ENCODE peak calls at places on chromosome 20, in four cellular contexts. One of them, this sample, is unnamed.

GRCh38 chr20:59082981-59083380 is 40.4 kb upstream of the PRELID3B start:
- DNase-seq in H9: no peak
- DNase-seq in mesendoderm: peak
- DNase-seq in H1: no peak
- DNase-seq in this sample: peak

GRCh38 chr20:37727247-37727956 is 33.6 kb downstream of the CTNNBL1 start:
- DNase-seq in H1: no peak
- DNase-seq in mesendoderm: peak
- DNase-seq in H9: no peak
- DNase-seq in this sample: no peak

GRCh38 chr20:1368448-1369199 is 24.2 kb downstream of the FKBP1A start:
- DNase-seq in mesendoderm: no peak
- DNase-seq in H1: no peak
- DNase-seq in H9: no peak
- DNase-seq in this sample: peak

GRCh38 chr20:8012724-8013123 is 6.8 kb downstream of the TMX4 start:
- DNase-seq in H1: no peak
- DNase-seq in mesendoderm: no peak
- DNase-seq in H9: no peak
- DNase-seq in this sample: no peak

GRCh38 chr20:13458860-13459451 is 179.8 kb downstream of the TASP1 start:
- DNase-seq in H9: no peak
- DNase-seq in mesendoderm: peak
- DNase-seq in H1: no peak
- DNase-seq in this sample: peak

GRCh38 chr20:50844430-50845100 is 49.7 kb downstream of the BCAS4 start:
- DNase-seq in mesendoderm: no peak
- DNase-seq in H1: no peak
- DNase-seq in H9: no peak
- DNase-seq in this sample: peak

GRCh38 chr20:7856756-7857155 is 83.5 kb downstream of the HAO1 start:
- DNase-seq in H1: no peak
- DNase-seq in mesendoderm: peak
- DNase-seq in H9: no peak
- DNase-seq in this sample: peak

GRCh38 chr20:8232332-8232731 is 100.3 kb downstream of the PLCB1 start:
- DNase-seq in H1: no peak
- DNase-seq in H9: no peak
- DNase-seq in mesendoderm: no peak
- DNase-seq in this sample: no peak

GRCh38 chr20:19850190-19850533 is 92.1 kb downstream of the RIN2 start:
- DNase-seq in mesendoderm: no peak
- DNase-seq in H9: no peak
- DNase-seq in H1: no peak
- DNase-seq in this sample: no peak

GRCh38 chr20:57705103-57705899 is 4.5 kb downstream of the PMEPA1 start:
- DNase-seq in H1: no peak
- DNase-seq in mesendoderm: no peak
- DNase-seq in H9: no peak
- DNase-seq in this sample: no peak

GRCh38 chr20:33675127-33675954 is 1.1 kb upstream of the NECAB3 start:
- DNase-seq in H1: no peak
- DNase-seq in mesendoderm: no peak
- DNase-seq in H9: no peak
- DNase-seq in this sample: no peak

GRCh38 chr20:19867074-19867473 is 109.0 kb downstream of the RIN2 start:
- DNase-seq in H9: no peak
- DNase-seq in mesendoderm: no peak
- DNase-seq in H1: no peak
- DNase-seq in this sample: peak

GRCh38 chr20:309306-309840 is 12.0 kb downstream of the ZCCHC3 start:
- DNase-seq in H9: no peak
- DNase-seq in H1: no peak
- DNase-seq in mesendoderm: no peak
- DNase-seq in this sample: peak

GRCh38 chr20:51570755-51571469 is 28.4 kb upstream of the NFATC2 start:
- DNase-seq in H9: no peak
- DNase-seq in mesendoderm: no peak
- DNase-seq in H1: no peak
- DNase-seq in this sample: peak

GRCh38 chr20:50112512-50113419 is at the start of gene UBE2V1:
- DNase-seq in mesendoderm: peak
- DNase-seq in H9: peak
- DNase-seq in H1: peak
- DNase-seq in this sample: peak

GRCh38 chr20:25061103-25061799 is 3.3 kb upstream of the ACSS1 start:
- DNase-seq in H9: no peak
- DNase-seq in H1: no peak
- DNase-seq in mesendoderm: no peak
- DNase-seq in this sample: no peak

GRCh38 chr20:49543071-49543857 is 24.7 kb downstream of the PTGIS start:
- DNase-seq in mesendoderm: no peak
- DNase-seq in H1: no peak
- DNase-seq in H9: no peak
- DNase-seq in this sample: no peak

GRCh38 chr20:50369225-50370035 is 140.8 kb upstream of the PTPN1 start:
- DNase-seq in H9: no peak
- DNase-seq in H1: no peak
- DNase-seq in mesendoderm: no peak
- DNase-seq in this sample: no peak

GRCh38 chr20:35626386-35627001 is 10.9 kb downstream of the SPAG4 start:
- DNase-seq in mesendoderm: no peak
- DNase-seq in H9: peak
- DNase-seq in H1: no peak
- DNase-seq in this sample: no peak

GRCh38 chr20:35871311-35871771 is 83.0 kb downstream of the SCAND1 start:
- DNase-seq in H1: no peak
- DNase-seq in mesendoderm: no peak
- DNase-seq in H9: no peak
- DNase-seq in this sample: peak

GRCh38 chr20:33685328-33686007 is 717 bp downstream of the E2F1 start:
- DNase-seq in H9: peak
- DNase-seq in mesendoderm: peak
- DNase-seq in H1: peak
- DNase-seq in this sample: no peak

GRCh38 chr20:5730131-5730530 is 20.1 kb upstream of the SHLD1 start:
- DNase-seq in H9: no peak
- DNase-seq in mesendoderm: no peak
- DNase-seq in H1: no peak
- DNase-seq in this sample: no peak

GRCh38 chr20:17859616-17860232 is 108.9 kb downstream of the SNX5 start:
- DNase-seq in mesendoderm: peak
- DNase-seq in H9: peak
- DNase-seq in H1: no peak
- DNase-seq in this sample: no peak

GRCh38 chr20:61436674-61437279 is 184.7 kb downstream of the CDH4 start:
- DNase-seq in H1: peak
- DNase-seq in H9: peak
- DNase-seq in mesendoderm: peak
- DNase-seq in this sample: peak

GRCh38 chr20:51193066-51193772 is 170.3 kb upstream of the KCNG1 start:
- DNase-seq in H9: no peak
- DNase-seq in mesendoderm: no peak
- DNase-seq in H1: no peak
- DNase-seq in this sample: peak

GRCh38 chr20:805713-806112 is 27.8 kb upstream of the FAM110A start:
- DNase-seq in H9: no peak
- DNase-seq in H1: no peak
- DNase-seq in mesendoderm: peak
- DNase-seq in this sample: peak

GRCh38 chr20:35269055-35269781 is 8.7 kb downstream of the MMP24OS start:
- DNase-seq in mesendoderm: peak
- DNase-seq in H1: peak
- DNase-seq in H9: peak
- DNase-seq in this sample: peak

GRCh38 chr20:36313476-36313875 is 7.3 kb downstream of the DLGAP4 start:
- DNase-seq in mesendoderm: no peak
- DNase-seq in H9: no peak
- DNase-seq in H1: peak
- DNase-seq in this sample: no peak

DNA sequence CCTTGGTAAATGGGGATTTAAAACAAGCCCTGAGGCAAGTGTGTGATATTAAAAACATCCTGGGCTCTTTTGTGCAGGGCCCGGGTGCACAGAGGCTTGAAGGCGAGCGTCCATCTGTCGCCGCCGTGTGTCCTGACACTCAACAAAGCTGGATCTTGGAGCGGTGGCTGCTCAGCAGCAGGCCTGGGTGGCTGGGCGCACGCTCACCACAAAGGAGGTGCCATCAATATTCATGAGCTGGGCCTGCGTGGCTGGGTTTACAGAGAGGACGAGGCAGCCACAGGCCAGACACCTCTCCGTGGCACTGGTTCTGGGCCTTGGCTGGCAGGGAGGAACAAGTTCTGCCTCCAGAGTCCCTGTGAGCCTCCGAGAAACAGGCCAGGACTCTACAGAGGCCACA is 22.1 kb downstream of the BHLHE23 start:
- DNase-seq in mesendoderm: no peak
- DNase-seq in H1: no peak
- DNase-seq in H9: no peak
- DNase-seq in this sample: no peak
- H4K5ac ChIP-seq in mesendoderm: no peak
- H4K5ac ChIP-seq in H1: no peak
- H4K5ac ChIP-seq in H9: no peak
- H4K5ac ChIP-seq in this sample: no peak

GRCh38 chr20:53960586-53961386 is 109.6 kb downstream of the BCAS1 start:
- DNase-seq in mesendoderm: no peak
- DNase-seq in H9: no peak
- DNase-seq in H1: no peak
- DNase-seq in this sample: no peak

GRCh38 chr20:53966774-53967398 is 103.5 kb downstream of the BCAS1 start:
- DNase-seq in mesendoderm: no peak
- DNase-seq in H1: no peak
- DNase-seq in H9: no peak
- DNase-seq in this sample: no peak

GRCh38 chr20:53962388-53962787 is 108.0 kb downstream of the BCAS1 start:
- DNase-seq in H1: no peak
- DNase-seq in H9: no peak
- DNase-seq in mesendoderm: no peak
- DNase-seq in this sample: no peak

GRCh38 chr20:53961527-53961926 is 108.9 kb downstream of the BCAS1 start:
- DNase-seq in H9: no peak
- DNase-seq in mesendoderm: no peak
- DNase-seq in H1: no peak
- DNase-seq in this sample: no peak

DNA sequence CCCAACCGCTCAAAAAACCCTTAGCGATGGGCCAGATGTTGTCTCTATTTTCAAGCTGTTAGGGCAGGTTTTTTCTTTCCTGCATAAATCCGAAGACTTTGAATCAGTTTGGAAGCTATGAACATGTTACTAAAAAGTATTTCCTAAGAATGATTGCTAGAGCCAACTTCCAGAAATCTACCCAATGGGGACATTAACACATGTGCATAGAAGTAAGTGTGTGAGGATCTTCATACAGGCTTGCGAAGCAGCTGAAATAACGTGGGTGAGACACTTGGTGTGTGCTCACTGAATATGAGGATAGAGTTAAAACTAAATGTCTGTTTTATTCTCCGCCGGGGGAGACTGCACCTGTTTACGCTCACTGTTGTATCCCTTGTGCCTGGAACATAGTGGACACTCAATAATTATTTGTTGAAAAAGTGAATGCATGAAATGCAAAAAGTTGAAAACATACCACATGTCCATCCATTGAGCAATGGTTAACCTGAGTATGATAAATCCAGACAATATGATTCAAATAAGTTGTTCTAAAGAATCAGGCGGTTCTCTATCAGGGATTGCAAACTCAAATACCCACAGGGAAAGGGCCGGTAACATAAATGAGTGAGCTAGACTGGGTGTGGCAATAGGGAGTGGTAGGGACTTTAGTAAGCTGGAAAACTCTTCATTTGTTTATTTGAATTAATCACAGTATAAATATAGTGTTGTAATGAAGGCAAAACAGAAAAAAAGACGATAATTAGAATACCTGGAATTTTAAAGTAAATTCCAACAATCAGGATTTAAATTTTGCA is 106.5 kb downstream of the BCAS1 start:
- DNase-seq in H9: no peak
- DNase-seq in H1: no peak
- DNase-seq in mesendoderm: no peak
- DNase-seq in this sample: no peak
- H4K5ac ChIP-seq in H9: no peak
- H4K5ac ChIP-seq in H1: no peak
- H4K5ac ChIP-seq in mesendoderm: no peak
- H4K5ac ChIP-seq in this sample: no peak

GRCh38 chr20:10716855-10717254 is 43.1 kb upstream of the JAG1 start:
- DNase-seq in H1: no peak
- DNase-seq in H9: no peak
- DNase-seq in mesendoderm: no peak
- DNase-seq in this sample: peak
- H4K5ac ChIP-seq in H1: no peak
- H4K5ac ChIP-seq in H9: no peak
- H4K5ac ChIP-seq in mesendoderm: no peak
- H4K5ac ChIP-seq in this sample: no peak

DNA sequence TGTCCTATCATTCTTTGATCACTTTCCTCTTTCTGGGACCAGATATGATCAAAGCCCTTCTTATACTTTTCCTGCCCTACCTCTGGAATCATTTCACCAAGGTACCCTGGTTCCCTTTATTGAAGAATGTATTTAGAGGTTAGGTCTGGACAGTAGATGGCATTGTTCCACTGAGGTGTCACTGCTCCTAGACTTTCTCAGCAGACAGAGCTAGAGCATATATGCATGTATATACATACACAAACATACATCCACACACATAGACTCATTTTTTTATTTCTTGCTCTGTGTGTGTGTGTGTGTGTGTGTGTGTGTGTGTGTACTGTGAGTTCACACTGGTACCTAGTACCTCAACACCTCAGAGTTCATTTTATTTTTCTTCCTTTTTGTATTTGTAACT is 40.9 kb downstream of the PTPRA start:
- DNase-seq in mesendoderm: no peak
- DNase-seq in H9: no peak
- DNase-seq in H1: no peak
- DNase-seq in this sample: no peak
- H4K5ac ChIP-seq in mesendoderm: no peak
- H4K5ac ChIP-seq in H9: no peak
- H4K5ac ChIP-seq in H1: no peak
- H4K5ac ChIP-seq in this sample: no peak

DNA sequence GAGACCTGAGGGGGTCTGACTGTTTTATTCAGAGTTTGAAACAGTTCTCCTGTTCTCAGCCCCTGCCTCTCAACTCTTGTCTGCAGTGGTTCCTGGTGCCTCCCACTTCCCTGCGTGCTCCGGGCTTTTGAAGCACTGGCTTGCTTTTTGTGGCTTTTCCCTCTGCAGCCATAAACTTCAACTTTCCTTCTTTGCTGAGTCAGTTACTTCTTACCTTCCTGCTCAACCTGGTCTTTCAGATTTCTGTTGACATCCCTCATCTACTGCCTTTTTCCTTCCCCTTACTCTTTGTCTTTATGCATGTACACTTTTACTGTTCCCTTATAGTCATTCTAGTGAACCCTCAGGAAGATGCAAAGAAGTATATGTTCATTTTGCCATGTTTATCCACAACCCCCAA is 57.4 kb downstream of the ASXL1 start:
- DNase-seq in H9: no peak
- DNase-seq in mesendoderm: no peak
- DNase-seq in H1: no peak
- DNase-seq in this sample: no peak
- H4K5ac ChIP-seq in H9: no peak
- H4K5ac ChIP-seq in mesendoderm: no peak
- H4K5ac ChIP-seq in H1: no peak
- H4K5ac ChIP-seq in this sample: no peak

GRCh38 chr20:21862958-21863357 is 157.5 kb downstream of the PAX1 start:
- DNase-seq in mesendoderm: no peak
- DNase-seq in H1: no peak
- DNase-seq in H9: no peak
- DNase-seq in this sample: no peak
- H4K5ac ChIP-seq in mesendoderm: no peak
- H4K5ac ChIP-seq in H1: no peak
- H4K5ac ChIP-seq in H9: no peak
- H4K5ac ChIP-seq in this sample: no peak